ENCODE peak calls at places on chromosomes 2 and 18, in nine cellular contexts. H, X, L, Z, V, M, P, I and U are unnamed samples.

GRCh38 chr2:55871637-55872036 is 51.9 kb downstream of the EFEMP1 start:
- DNase-seq in Z (no peak), I (peak; percentile 32), V (no peak), P (no peak), X (no peak), M (no peak), L (no peak), H (no peak), U (no peak)

GRCh38 chr18:28875059-28875458 is 698.1 kb upstream of the CDH2 start:
- DNase-seq in V (no peak), H (no peak), I (no peak), L (no peak), X (no peak), Z (no peak), M (no peak), P (no peak), U (no peak)

GRCh38 chr2:24123212-24124002 is at the start of the genes FAM228B and PFN4:
- DNase-seq in I (no peak), H (peak; percentile 92), L (peak; percentile 90), V (peak; percentile 86), P (peak; percentile 92), X (peak; percentile 96), M (peak; percentile 41), Z (peak; percentile 95), U (peak; percentile 25)

GRCh38 chr2:170974304-170974993 is 45.4 kb downstream of the GORASP2 start:
- DNase-seq in X (no peak), V (peak; percentile 60), M (no peak), P (no peak), Z (no peak), I (no peak), H (peak; percentile 51), L (peak; percentile 22), U (no peak)

GRCh38 chr2:192087398-192087958 is 107.3 kb downstream of the TMEFF2 start:
- DNase-seq in L (no peak), X (no peak), Z (no peak), M (no peak), H (no peak), V (no peak), P (no peak), I (no peak), U (no peak)

GRCh38 chr2:71452565-71452964 is 796 bp upstream of the DYSF start:
- DNase-seq in P (no peak), Z (no peak), X (no peak), I (peak; percentile 23), V (peak; percentile 38), L (no peak), H (peak; percentile 15), M (no peak), U (no peak)

GRCh38 chr2:144382848-144383247 is 137.1 kb downstream of the ZEB2 start:
- DNase-seq in Z (no peak), H (no peak), I (peak; percentile 18), P (no peak), V (no peak), X (no peak), L (peak; percentile 36), M (no peak), U (no peak)

GRCh38 chr2:105262662-105263091 is 21.1 kb downstream of the GPR45 start:
- DNase-seq in M (no peak), I (no peak), V (no peak), H (no peak), Z (no peak), X (no peak), L (no peak), P (no peak), U (no peak)

GRCh38 chr2:11677146-11678055 is 7.4 kb upstream of the NTSR2 start:
- DNase-seq in I (no peak), L (no peak), V (no peak), X (peak; percentile 57), P (no peak), M (no peak), Z (peak; percentile 62), H (no peak), U (no peak)

GRCh38 chr2:1582891-1583341 is 161.4 kb downstream of the PXDN start:
- DNase-seq in L (no peak), Z (peak; percentile 51), M (no peak), P (no peak), X (peak; percentile 54), I (no peak), V (no peak), H (no peak), U (no peak)

GRCh38 chr2:46812381-46813024 is 103.1 kb downstream of the MCFD2 start:
- DNase-seq in H (peak; percentile 29), L (peak; percentile 32), M (no peak), X (no peak), Z (peak; percentile 84), V (no peak), I (no peak), P (peak; percentile 69), U (no peak)

GRCh38 chr18:22493940-22494339 is 76.2 kb upstream of the CTAGE1 start:
- DNase-seq in I (no peak), H (no peak), Z (no peak), X (no peak), L (no peak), M (no peak), V (no peak), P (peak; percentile 11), U (no peak)

GRCh38 chr2:44155577-44156446 is 12.9 kb upstream of the PPM1B start:
- DNase-seq in V (peak; percentile 43), H (no peak), Z (no peak), M (no peak), L (no peak), X (no peak), P (no peak), I (no peak), U (no peak)

GRCh38 chr2:27799646-27800010 is 28.1 kb downstream of the MRPL33 start:
- DNase-seq in M (no peak), V (no peak), L (no peak), Z (no peak), I (no peak), P (no peak), X (no peak), H (no peak), U (no peak)

GRCh38 chr2:188600536-188601210 is 309.0 kb downstream of the GULP1 start:
- DNase-seq in M (no peak), P (no peak), X (no peak), I (no peak), L (no peak), V (peak; percentile 67), Z (no peak), H (no peak), U (no peak)

DNA sequence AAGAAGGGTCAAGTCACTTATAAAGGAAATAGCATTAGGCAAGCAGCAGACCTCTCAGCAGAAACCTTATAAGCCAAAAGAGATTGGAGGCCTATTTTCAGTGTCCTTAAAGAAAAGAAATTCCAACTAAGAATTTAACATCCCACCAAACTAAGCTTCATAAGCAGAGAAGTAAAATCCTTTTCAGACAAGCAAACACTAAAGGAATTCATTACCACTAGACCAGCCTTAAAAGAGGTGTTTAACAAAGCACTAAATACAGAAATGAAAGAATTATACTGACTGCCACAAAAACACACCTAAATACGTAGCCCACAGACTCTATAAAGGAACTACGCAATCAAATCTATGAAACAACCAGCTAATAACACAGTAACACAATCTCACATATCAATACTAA is 160.4 kb downstream of the EXOC6B start:
- DNase-seq in I (no peak), M (no peak), V (no peak), X (no peak), P (no peak), H (no peak), L (no peak), Z (no peak), U (no peak)
- H3K9me3 ChIP-seq in I (no peaks in the 10 kb centered on the region), M (no peaks in the 10 kb centered on the region), V (peaks cover 7% of the 10 kb centered on the region), X (peaks cover 6% of the 10 kb centered on the region), P (peaks cover 44% of the 10 kb centered on the region), H (no peaks in the 10 kb centered on the region), L (no peaks in the 10 kb centered on the region), Z (no peaks in the 10 kb centered on the region), U (peaks cover 3% of the 10 kb centered on the region)

GRCh38 chr2:77831068-77831467 is 308.9 kb upstream of the LRRTM4 start:
- DNase-seq in L (no peak), M (no peak), Z (no peak), V (no peak), X (no peak), H (no peak), P (no peak), I (no peak), U (no peak)
- H3K9me3 ChIP-seq in L (no peaks in the 10 kb centered on the region), M (peaks cover 8% of the 10 kb centered on the region), Z (no peaks in the 10 kb centered on the region), V (peaks cover 41% of the 10 kb centered on the region), X (no peaks in the 10 kb centered on the region), H (no peaks in the 10 kb centered on the region), P (peaks cover 30% of the 10 kb centered on the region), I (peaks cover 14% of the 10 kb centered on the region), U (no peaks in the 10 kb centered on the region)

DNA sequence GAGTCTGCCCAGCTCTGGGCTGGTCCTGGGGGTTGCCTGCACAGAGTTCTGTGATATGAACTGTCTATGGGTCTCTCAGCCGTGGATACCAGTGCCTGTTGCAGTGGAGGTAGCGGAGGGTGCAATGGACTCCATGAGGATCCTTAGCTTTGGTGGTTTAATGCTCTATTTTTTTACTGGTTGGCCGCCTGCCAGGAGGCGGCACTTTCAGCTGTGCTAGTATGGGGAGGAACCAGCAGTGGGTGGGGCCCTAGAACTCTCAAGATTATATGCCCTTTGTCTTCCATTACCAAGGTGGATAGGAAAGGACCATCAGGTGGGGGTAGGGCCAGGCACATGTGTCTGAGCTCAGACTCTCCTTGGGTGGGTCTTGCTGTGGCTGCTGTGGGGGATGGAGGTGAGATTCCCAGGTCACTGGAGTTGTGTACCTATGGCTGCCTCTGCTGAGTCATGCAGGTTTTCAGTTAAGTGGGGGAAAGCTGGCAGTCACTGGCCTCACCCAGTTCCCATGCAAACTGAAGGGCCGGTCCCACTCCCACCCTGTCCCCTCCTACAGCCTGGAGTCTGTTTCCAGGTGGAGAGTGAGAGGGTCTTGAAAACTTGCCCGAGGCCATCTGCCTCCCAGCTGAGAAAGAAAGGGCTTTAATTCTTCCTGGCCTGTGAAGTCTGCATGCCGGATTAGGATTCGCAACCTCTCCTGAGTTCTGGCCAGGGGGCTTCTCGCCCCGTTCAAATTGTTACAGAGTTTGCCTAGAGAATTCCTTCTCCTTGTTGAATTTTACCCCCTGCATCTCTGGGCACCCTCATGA is 14.5 kb downstream of the KCNS3 start:
- DNase-seq in L (no peak), V (no peak), H (no peak), X (no peak), Z (no peak), I (no peak), M (no peak), P (no peak), U (no peak)
- H3K9me3 ChIP-seq in L (no peaks in the 10 kb centered on the region), V (no peaks in the 10 kb centered on the region), H (no peaks in the 10 kb centered on the region), X (no peaks in the 10 kb centered on the region), Z (peaks cover 1% of the 10 kb centered on the region), I (no peaks in the 10 kb centered on the region), M (no peaks in the 10 kb centered on the region), P (peaks cover 36% of the 10 kb centered on the region), U (no peaks in the 10 kb centered on the region)

GRCh38 chr18:4068552-4069158 is 386.5 kb downstream of the DLGAP1 start:
- DNase-seq in H (peak; percentile 17), M (peak; percentile 4), L (peak; percentile 32), P (no peak), X (no peak), I (peak; percentile 67), Z (no peak), V (peak; percentile 42), U (no peak)

GRCh38 chr18:4060427-4061281 is 394.5 kb downstream of the DLGAP1 start:
- DNase-seq in H (no peak), L (no peak), I (peak; percentile 31), P (no peak), M (no peak), Z (no peak), V (no peak), X (no peak), U (no peak)

GRCh38 chr18:4058179-4058578 is 396.9 kb downstream of the DLGAP1 start:
- DNase-seq in M (no peak), X (no peak), V (no peak), L (no peak), Z (no peak), I (no peak), H (no peak), P (no peak), U (no peak)

GRCh38 chr18:4069183-4069582 is 385.9 kb downstream of the DLGAP1 start:
- DNase-seq in H (no peak), V (no peak), X (no peak), M (no peak), L (no peak), I (no peak), Z (no peak), P (no peak), U (no peak)

GRCh38 chr18:4063545-4063944 is 391.6 kb downstream of the DLGAP1 start:
- DNase-seq in I (no peak), L (no peak), M (no peak), V (no peak), P (no peak), H (no peak), X (no peak), Z (no peak), U (no peak)
- H3K9me3 ChIP-seq in I (peaks cover 40% of the 10 kb centered on the region), L (no peaks in the 10 kb centered on the region), M (no peaks in the 10 kb centered on the region), V (peaks cover 24% of the 10 kb centered on the region), P (peaks cover 32% of the 10 kb centered on the region), H (no peaks in the 10 kb centered on the region), X (peaks cover 8% of the 10 kb centered on the region), Z (no peaks in the 10 kb centered on the region), U (no peaks in the 10 kb centered on the region)